ENCODE peak calls at places on chromosome 22, in five cellular contexts. H, B, J, O and M are unnamed samples. For H3K27me3, the result is how much of the 10 kb centered on the place peaks cover.

GRCh38 chr22:48315415-48316244 is 1512.0 kb downstream of the BRD1 start:
- DNase-seq in H (no peak), B (peak), J (no peak), O (no peak), M (no peak)

GRCh38 chr22:17172172-17172833 is 13.2 kb upstream of the HDHD5 start:
- DNase-seq in H (no peak), B (peak), J (no peak), O (no peak), M (no peak)

GRCh38 chr22:47928626-47929025 is 1166.2 kb downstream of the TBC1D22A start:
- DNase-seq in H (no peak), B (no peak), J (no peak), O (no peak), M (no peak)

GRCh38 chr22:19886605-19887250 is 32.1 kb upstream of the GNB1L start:
- DNase-seq in H (no peak), B (no peak), J (peak), O (no peak), M (no peak)

GRCh38 chr22:49966041-49966715 is 5.6 kb downstream of the PIM3 start:
- DNase-seq in H (peak), B (peak), J (no peak), O (no peak), M (no peak)

GRCh38 chr22:43501951-43502874 is 90.4 kb downstream of the MPPED1 start:
- DNase-seq in H (no peak), B (no peak), J (no peak), O (no peak), M (no peak)

GRCh38 chr22:45441158-45441557 is 27.7 kb downstream of the RIBC2 start:
- DNase-seq in H (peak), B (peak), J (peak), O (no peak), M (peak)

GRCh38 chr22:20748820-20749428 is 25.0 kb upstream of the SERPIND1 start:
- DNase-seq in H (no peak), B (no peak), J (peak), O (no peak), M (no peak)

GRCh38 chr22:41415554-41415953 is 31.0 kb downstream of the TOB2 start:
- DNase-seq in H (no peak), B (no peak), J (no peak), O (no peak), M (no peak)

GRCh38 chr22:17578129-17578754 is 14.9 kb downstream of the SLC25A18 start:
- DNase-seq in H (peak), B (peak), J (peak), O (no peak), M (peak)

GRCh38 chr22:42439821-42440674 is 7.8 kb upstream of the NFAM1 start:
- DNase-seq in H (peak), B (peak), J (peak), O (no peak), M (peak)

GRCh38 chr22:38718414-38718813 is 12.7 kb downstream of the GTPBP1 start:
- DNase-seq in H (peak), B (peak), J (peak), O (no peak), M (peak)

GRCh38 chr22:41009222-41009948 is 58.2 kb downstream of the RBX1 start:
- DNase-seq in H (no peak), B (no peak), J (peak), O (no peak), M (peak)

GRCh38 chr22:48883211-48883960 is 944.3 kb downstream of the BRD1 start:
- DNase-seq in H (no peak), B (no peak), J (no peak), O (no peak), M (no peak)

GRCh38 chr22:41550952-41551491 is 6.8 kb upstream of the POLR3H start:
- DNase-seq in H (no peak), B (no peak), J (no peak), O (no peak), M (no peak)

GRCh38 chr22:48675828-48676145 is 1151.9 kb downstream of the BRD1 start:
- DNase-seq in H (no peak), B (no peak), J (no peak), O (no peak), M (no peak)

GRCh38 chr22:45515678-45516077 is 13.0 kb downstream of the FBLN1 start:
- DNase-seq in H (no peak), B (no peak), J (no peak), O (no peak), M (no peak)

GRCh38 chr22:23393721-23394320 is 186.3 kb downstream of the IGLL1 start:
- DNase-seq in H (peak), B (peak), J (no peak), O (no peak), M (no peak)

GRCh38 chr22:19515654-19516377 is 8.4 kb downstream of the CLDN5 start:
- DNase-seq in H (no peak), B (no peak), J (no peak), O (no peak), M (no peak)

GRCh38 chr22:42992092-42992491 is 22.9 kb downstream of the PACSIN2 start:
- DNase-seq in H (no peak), B (no peak), J (no peak), O (no peak), M (no peak)

GRCh38 chr22:24990344-24990905 is 37.9 kb downstream of the KIAA1671 start:
- DNase-seq in H (no peak), B (no peak), J (no peak), O (no peak), M (no peak)

GRCh38 chr22:43974028-43974545 is 18.8 kb downstream of the SAMM50 start:
- DNase-seq in H (no peak), B (no peak), J (no peak), O (no peak), M (no peak)

GRCh38 chr22:39183991-39184585 is 31.6 kb upstream of the CBX7 start:
- DNase-seq in H (no peak), B (peak), J (peak), O (no peak), M (no peak)

GRCh38 chr22:47676685-47677084 is 914.2 kb downstream of the TBC1D22A start:
- DNase-seq in H (no peak), B (no peak), J (no peak), O (no peak), M (no peak)

GRCh38 chr22:50186181-50186731 is 543 bp downstream of the TRABD start:
- DNase-seq in H (no peak), B (peak), J (no peak), O (no peak), M (no peak)

GRCh38 chr22:48688366-48688765 is 1139.3 kb downstream of the BRD1 start:
- DNase-seq in H (no peak), B (no peak), J (no peak), O (no peak), M (no peak)

GRCh38 chr22:19150482-19151328 is 613 bp upstream of the GSC2 start:
- DNase-seq in H (no peak), B (no peak), J (no peak), O (no peak), M (no peak)

GRCh38 chr22:39205344-39206021 is 39.3 kb downstream of the PDGFB start:
- DNase-seq in H (no peak), B (no peak), J (peak), O (no peak), M (peak)

GRCh38 chr22:45502215-45503070 is at the start of gene FBLN1:
- DNase-seq in H (no peak), B (peak), J (no peak), O (no peak), M (peak)

GRCh38 chr22:38878001-38878400 is 6.0 kb upstream of the CBX6 start:
- DNase-seq in H (no peak), B (no peak), J (no peak), O (no peak), M (no peak)

GRCh38 chr22:38843716-38844660 is at the start of gene NPTXR:
- DNase-seq in H (no peak), B (peak), J (peak), O (no peak), M (peak)

GRCh38 chr22:48654492-48654891 is 1173.2 kb downstream of the BRD1 start:
- DNase-seq in H (no peak), B (no peak), J (no peak), O (no peak), M (peak)

GRCh38 chr22:29469755-29470154 is 10.3 kb upstream of the NEFH start:
- DNase-seq in H (no peak), B (no peak), J (no peak), O (no peak), M (no peak)
- H3K4me3 ChIP-seq in H (no peak), B (no peak), J (no peak), O (peak), M (no peak)

GRCh38 chr22:26952654-26953379 is 295.4 kb downstream of the MIAT start:
- DNase-seq in H (no peak), B (no peak), J (no peak), O (peak), M (no peak)

GRCh38 chr22:26953380-26953807 is 296.0 kb downstream of the MIAT start:
- DNase-seq in H (no peak), B (no peak), J (no peak), O (peak), M (no peak)

GRCh38 chr22:26957176-26957575 is 299.8 kb downstream of the MIAT start:
- DNase-seq in H (no peak), B (no peak), J (no peak), O (no peak), M (no peak)

GRCh38 chr22:26956346-26956745 is 299.0 kb downstream of the MIAT start:
- DNase-seq in H (no peak), B (no peak), J (no peak), O (no peak), M (no peak)

GRCh38 chr22:26958378-26958777 is 301.0 kb downstream of the MIAT start:
- DNase-seq in H (no peak), B (no peak), J (no peak), O (no peak), M (no peak)
- H3K27me3 ChIP-seq in H (under half), B (under half), J (under half), O (under half), M (under half)

GRCh38 chr22:31752096-31752847 is 1.5 kb upstream of the DEPDC5 start:
- DNase-seq in H (no peak), B (no peak), J (no peak), O (no peak), M (no peak)

GRCh38 chr22:31757265-31757664 is 3.4 kb downstream of the DEPDC5 start:
- DNase-seq in H (no peak), B (no peak), J (no peak), O (no peak), M (no peak)

GRCh38 chr22:31753634-31754471 is at the start of gene DEPDC5:
- DNase-seq in H (peak), B (peak), J (peak), O (peak), M (peak)

GRCh38 chr22:31753005-31753633 is 700 bp upstream of the DEPDC5 start:
- DNase-seq in H (peak), B (peak), J (no peak), O (no peak), M (peak)

GRCh38 chr22:31754813-31755212 is 994 bp downstream of the DEPDC5 start:
- DNase-seq in H (no peak), B (no peak), J (no peak), O (no peak), M (no peak)
- H3K4me3 ChIP-seq in H (peak), B (peak), J (peak), O (peak), M (peak)

GRCh38 chr22:33327348-33327860 is 269.2 kb upstream of the SYN3 start:
- DNase-seq in H (no peak), B (no peak), J (no peak), O (no peak), M (no peak)
- H3K27me3 ChIP-seq in H (under half), B (under half), J (under half), O (under half), M (under half)

GRCh38 chr22:36185828-36186624 is 15.6 kb downstream of the APOL4 start:
- DNase-seq in H (no peak), B (no peak), J (no peak), O (no peak), M (no peak)
- H3K4me3 ChIP-seq in H (no peak), B (no peak), J (no peak), O (no peak), M (no peak)

DNA sequence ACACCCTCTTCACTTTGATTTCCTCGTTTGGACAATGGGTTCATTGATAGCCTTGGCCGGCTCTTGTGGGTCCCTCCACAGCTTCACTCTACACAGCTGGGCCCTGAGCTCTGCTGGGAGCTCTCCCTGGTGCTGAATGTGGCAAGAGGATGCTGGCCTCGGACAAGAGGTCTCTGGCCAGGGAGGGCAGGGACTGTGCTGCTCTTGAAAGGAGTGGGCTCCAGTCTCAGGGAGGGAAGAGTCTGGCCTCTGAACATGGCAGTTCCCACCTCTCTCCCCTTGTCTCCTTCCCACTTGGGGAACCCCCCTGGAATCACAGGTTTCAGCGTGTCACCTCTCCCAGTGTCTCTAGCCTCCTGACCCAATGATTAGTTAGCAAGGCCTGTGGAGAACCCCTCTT is 3.0 kb upstream of the CABP7 start:
- DNase-seq in H (peak), B (peak), J (peak), O (no peak), M (peak)
- H3K27me3 ChIP-seq in H (half or more), B (under half), J (half or more), O (under half), M (under half)

GRCh38 chr22:21761994-21762680 is 26.5 kb upstream of the YPEL1 start:
- DNase-seq in H (no peak), B (no peak), J (no peak), O (no peak), M (no peak)
- H3K4me3 ChIP-seq in H (no peak), B (no peak), J (no peak), O (no peak), M (no peak)